ENCODE peak calls at places on chromosome 11, in four cellular contexts. Z is K562, X is HepG2, T is GM12878. I is an unnamed sample.
A peak's percentile ranks its signal among the peaks of the same experiment; 100 is the strongest.

GRCh38 chr11:86803136-86803535 is 2.8 kb downstream of the PRSS23 start:
- DNase-seq in Z (no peak), X (no peak), T (no peak), I (no peak)

GRCh38 chr11:119904636-119905035 is 175.6 kb upstream of the NECTIN1 start:
- DNase-seq in Z (no peak), X (no peak), T (no peak), I (no peak)

GRCh38 chr11:12196335-12196734 is 85.9 kb downstream of the MICAL2 start:
- DNase-seq in Z (no peak), X (no peak), T (no peak), I (no peak)

GRCh38 chr11:110091995-110092576 is 1.1 kb upstream of the ZC3H12C start:
- DNase-seq in Z (no peak), X (peak; percentile 7), T (no peak), I (peak; percentile 17)

GRCh38 chr11:106463796-106464201 is 386.3 kb downstream of the AASDHPPT start:
- DNase-seq in Z (no peak), X (peak; percentile 40), T (no peak), I (no peak)

GRCh38 chr11:11010624-11011127 is 152.8 kb upstream of the ZBED5 start:
- DNase-seq in Z (peak; percentile 19), X (peak; percentile 16), T (no peak), I (peak; percentile 50)

GRCh38 chr11:92141159-92141558 is 83.5 kb upstream of the FAT3 start:
- DNase-seq in Z (no peak), X (peak; percentile 14), T (no peak), I (no peak)

GRCh38 chr11:2758751-2759150 is 59.0 kb upstream of the KCNQ1OT1 start:
- DNase-seq in Z (no peak), X (no peak), T (no peak), I (no peak)

GRCh38 chr11:10784229-10785145 is 24.2 kb downstream of the EIF4G2 start:
- DNase-seq in Z (no peak), X (no peak), T (no peak), I (no peak)

GRCh38 chr11:1171985-1172728 is 14.4 kb downstream of the MUC5AC start:
- DNase-seq in Z (no peak), X (no peak), T (no peak), I (no peak)

GRCh38 chr11:6719588-6719987 is 36.4 kb upstream of the MRPL17 start:
- DNase-seq in Z (no peak), X (no peak), T (no peak), I (no peak)

GRCh38 chr11:31921066-31921465 is 109.9 kb upstream of the PAX6 start:
- DNase-seq in Z (no peak), X (no peak), T (no peak), I (no peak)

GRCh38 chr11:35039076-35039475 is 99.9 kb upstream of the CD44 start:
- DNase-seq in Z (no peak), X (no peak), T (no peak), I (no peak)

DNA sequence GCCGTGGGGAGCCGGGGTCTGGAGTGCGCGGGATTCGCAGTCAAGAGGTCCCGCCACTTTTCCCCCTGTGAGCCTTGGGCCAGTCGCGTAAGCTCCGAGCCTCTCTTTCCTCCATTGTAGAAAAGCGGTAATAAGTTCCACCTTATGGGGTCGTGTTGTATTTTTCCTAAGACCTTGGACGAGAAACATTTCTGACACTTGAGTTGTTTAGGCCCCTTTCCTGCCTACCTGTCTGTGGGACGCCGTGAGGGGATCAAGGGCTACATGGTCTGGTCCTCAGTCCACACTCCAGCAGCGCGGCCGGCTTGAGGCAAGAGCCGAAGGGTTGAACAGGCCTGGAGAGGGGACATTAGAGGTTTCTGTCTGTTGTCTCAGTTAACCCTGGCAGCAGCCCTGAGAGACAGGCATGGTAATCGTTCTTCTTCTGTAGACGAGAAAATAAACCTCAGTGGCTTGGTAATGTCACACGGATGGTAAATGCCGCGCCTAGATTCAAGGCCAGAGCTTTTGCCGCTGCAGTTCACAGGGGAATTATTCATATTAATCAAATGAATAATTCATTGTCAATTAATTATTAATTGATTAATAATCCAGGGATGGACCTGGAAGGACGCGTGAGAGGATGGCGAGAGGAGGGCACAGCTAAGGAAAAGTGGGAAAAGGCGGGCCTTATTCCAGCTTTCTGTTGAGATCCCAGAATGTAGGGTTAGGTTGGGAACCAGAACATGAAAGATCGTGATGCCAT is 545 bp downstream of the FEN1 start:
- DNase-seq in Z (no peak), X (peak; percentile 12), T (no peak), I (no peak)
- TF ChIP-seq FOXK2 in Z (no peak), X (no peak), T (no peak), I (no peak)

DNA sequence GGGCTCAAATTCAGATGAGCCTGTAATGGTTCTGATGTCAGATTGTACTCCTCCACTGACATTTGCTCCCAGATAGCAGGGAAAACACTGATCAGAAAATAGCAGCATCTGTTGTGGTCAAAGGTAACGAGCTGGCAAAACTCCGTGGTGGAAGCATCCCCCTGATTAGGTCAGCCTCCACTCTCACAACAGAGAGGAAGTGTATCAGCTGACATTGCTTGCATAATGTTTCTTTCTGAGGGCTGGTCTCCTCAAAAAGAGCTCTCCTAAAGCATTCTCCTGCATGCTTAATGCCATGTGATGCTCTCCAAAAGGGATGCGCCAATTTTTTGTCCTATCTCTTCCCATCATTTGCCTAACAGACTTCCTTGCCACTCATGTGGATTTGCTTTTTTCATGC is 6.2 kb upstream of the TENM4 start:
- DNase-seq in Z (no peak), X (no peak), T (no peak), I (no peak)
- TF ChIP-seq FOXM1 in Z (no peak), X (no peak), T (no peak), I (no peak)

GRCh38 chr11:29208117-29208516 is 808.7 kb downstream of the KCNA4 start:
- DNase-seq in Z (no peak), X (no peak), T (no peak), I (no peak)
- TF ChIP-seq FOXK2 in Z (no peak), X (no peak), T (no peak), I (no peak)

DNA sequence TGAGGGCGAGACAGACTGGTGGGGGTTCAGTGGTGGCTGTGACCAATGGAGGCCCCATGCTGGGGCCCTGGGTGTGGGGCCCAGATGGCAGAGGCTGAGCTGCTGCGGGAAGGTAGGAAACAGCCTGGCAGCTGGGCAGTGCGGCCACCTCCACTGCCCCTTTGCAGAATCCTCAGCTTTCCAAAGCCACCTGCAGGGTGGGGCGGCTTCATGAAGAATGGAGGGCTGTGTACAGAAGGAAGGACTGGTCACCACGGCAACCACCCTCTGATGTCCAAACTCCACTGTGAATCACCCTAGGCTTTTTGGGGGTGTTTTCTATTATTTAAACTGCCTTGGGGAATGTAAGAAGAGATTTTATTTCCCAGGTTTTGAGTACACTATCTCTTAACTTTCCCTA is 166.3 kb upstream of the NAV2 start:
- DNase-seq in Z (no peak), X (no peak), T (no peak), I (no peak)
- TF ChIP-seq FOXM1 in Z (no peak), X (no peak), T (no peak), I (no peak)

GRCh38 chr11:61377461-61378160 is 14.8 kb upstream of the TMEM216 start:
- DNase-seq in Z (no peak), X (no peak), T (no peak), I (no peak)

GRCh38 chr11:61375709-61376108 is 13.5 kb downstream of the TMEM138 start:
- DNase-seq in Z (no peak), X (no peak), T (no peak), I (no peak)

GRCh38 chr11:61384271-61385242 is 7.8 kb upstream of the TMEM216 start:
- DNase-seq in Z (peak; percentile 66), X (peak; percentile 39), T (no peak), I (peak; percentile 30)

GRCh38 chr11:61380914-61381313 is 11.5 kb upstream of the TMEM216 start:
- DNase-seq in Z (no peak), X (no peak), T (no peak), I (no peak)

DNA sequence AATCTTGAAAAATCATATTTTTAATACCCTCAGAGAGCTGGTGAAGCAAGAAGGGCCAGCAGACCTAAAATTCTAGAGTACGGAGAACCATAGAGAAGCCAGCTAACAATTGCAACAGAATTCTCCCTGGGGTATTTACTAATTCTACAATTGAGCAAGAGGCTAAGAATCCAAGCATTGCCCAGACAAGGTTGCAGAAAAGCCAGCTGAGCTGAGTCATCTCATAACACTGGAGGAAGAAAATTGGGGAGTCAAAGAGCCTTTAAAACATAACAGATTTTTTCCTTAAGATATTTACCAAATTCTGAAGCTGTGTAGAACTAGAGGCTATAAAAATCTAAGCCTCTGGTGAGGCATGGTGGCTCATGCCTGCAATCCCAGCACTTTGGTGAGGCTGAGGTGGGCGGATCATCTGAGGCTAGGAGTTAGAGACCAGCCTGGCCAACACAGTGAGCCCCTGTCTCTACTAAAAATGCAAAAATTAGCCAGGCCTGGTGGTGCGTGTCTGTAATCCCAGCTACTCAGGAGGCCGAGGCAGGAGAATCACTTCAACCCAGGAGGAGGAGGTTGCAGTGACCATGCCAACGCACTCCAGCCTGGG is 13.6 kb upstream of the TMEM216 start:
- DNase-seq in Z (no peak), X (peak; percentile 49), T (no peak), I (no peak)
- TF ChIP-seq FOXK2 in Z (no peak), X (no peak), T (no peak), I (no peak)

I was measured in HEK293T.